ENCODE peak calls at places on chromosomes 3 and 15, in five cellular contexts. Z, T, F, N and V are unnamed samples.

GRCh38 chr3:70861855-70862254 is 549.4 kb upstream of the MDFIC2 start:
- DNase-seq in N (peak; percentile 52), T (no peak), Z (no peak), F (peak; percentile 59), V (no peak)

GRCh38 chr15:92839696-92840095 is 60.4 kb upstream of the CHD2 start:
- DNase-seq in T (no peak), Z (no peak), F (no peak), N (no peak), V (no peak)

GRCh38 chr3:100580147-100580546 is 29.3 kb upstream of the ADGRG7 start:
- DNase-seq in N (no peak), F (no peak), T (no peak), Z (no peak), V (no peak)

GRCh38 chr3:177944228-177944661 is 592.0 kb upstream of the KCNMB2 start:
- DNase-seq in F (no peak), N (no peak), Z (no peak), T (no peak), V (no peak)

GRCh38 chr3:177820683-177821316 is 623.5 kb upstream of the TBL1XR1 start:
- DNase-seq in Z (no peak), F (peak; percentile 86), T (no peak), N (no peak), V (no peak)

GRCh38 chr15:89770041-89770440 is 6.1 kb upstream of the MESP2 start:
- DNase-seq in T (no peak), F (peak; percentile 68), Z (no peak), N (peak; percentile 42), V (no peak)

GRCh38 chr3:43087249-43087776 is 18.6 kb downstream of the POMGNT2 start:
- DNase-seq in T (no peak), N (no peak), Z (no peak), F (peak; percentile 3), V (no peak)

GRCh38 chr15:75410196-75410595 is 41.3 kb downstream of the SIN3A start:
- DNase-seq in F (no peak), T (no peak), N (no peak), Z (no peak), V (no peak)

GRCh38 chr15:99257107-99257750 is 5.9 kb downstream of the LRRC28 start:
- DNase-seq in Z (no peak), F (no peak), N (no peak), T (no peak), V (no peak)